ENCODE peak calls at places on chromosomes 1 and 21, in seven cellular contexts. S is GM20000; W is hippocampal formation; C is activated T-helper 1 cell treated with anti-CD3 and anti-CD28 coated beads, Interleukin-12 subunit alpha, Interleukin-12 subunit beta, Interleukin-2, Interleukin-4 antibody, amounts not matched to agents 30 ng/mL and 10 ng/mL and 1 ng/mL, durations not matched to agents 14 hours and 24 hours and 36 hours; R is activated CD4-positive, alpha-beta T cell treated with anti-CD3 and anti-CD28 coated beads, Interleukin-2, amount 50 U/mL, for 4 hours; Q is IMR-90; L is T-helper 2 cell. D is an unnamed sample.

GRCh38 chr21:43842742-43843141 is 22.3 kb upstream of the AGPAT3 start:
- DNase-seq in S (peak), W (no peak), C (no peak), R (no peak), Q (no peak), L (no peak), D (no peak)

GRCh38 chr1:164914208-164914607 is 355.2 kb downstream of the PBX1 start:
- DNase-seq in S (no peak), W (peak), C (no peak), R (no peak), Q (peak), L (no peak), D (peak)

GRCh38 chr21:42238185-42238934 is 19.4 kb downstream of the ABCG1 start:
- DNase-seq in S (no peak), W (no peak), C (peak), R (no peak), Q (no peak), L (peak), D (no peak)

GRCh38 chr21:45456014-45456835 is 51.3 kb downstream of the COL18A1 start:
- DNase-seq in S (no peak), W (no peak), C (no peak), R (no peak), Q (no peak), L (peak), D (no peak)

GRCh38 chr1:21205416-21205815 is 28.7 kb upstream of the EIF4G3 start:
- DNase-seq in S (no peak), W (no peak), C (no peak), R (no peak), Q (no peak), L (no peak), D (no peak)

GRCh38 chr1:206725053-206725963 is 40.6 kb downstream of the MAPKAPK2 start:
- DNase-seq in S (peak), W (no peak), C (peak), R (peak), Q (peak), L (peak), D (no peak)

GRCh38 chr1:93616221-93616995 is 65.2 kb downstream of the BCAR3 start:
- DNase-seq in S (no peak), W (no peak), C (no peak), R (no peak), Q (no peak), L (no peak), D (no peak)

GRCh38 chr1:89673251-89673650 is 40.3 kb downstream of the LRRC8C start:
- DNase-seq in S (no peak), W (no peak), C (no peak), R (no peak), Q (no peak), L (no peak), D (no peak)

GRCh38 chr1:15411593-15412487 is 2.2 kb downstream of the EFHD2 start:
- DNase-seq in S (peak), W (peak), C (peak), R (peak), Q (peak), L (no peak), D (no peak)

GRCh38 chr21:33308586-33309490 is 15.9 kb upstream of the IFNAR1 start:
- DNase-seq in S (peak), W (no peak), C (no peak), R (no peak), Q (peak), L (no peak), D (peak)

GRCh38 chr21:42638266-42638863 is 15.1 kb upstream of the PDE9A start:
- DNase-seq in S (no peak), W (no peak), C (no peak), R (no peak), Q (no peak), L (no peak), D (no peak)

GRCh38 chr1:25556791-25557476 is 13.5 kb downstream of the LDLRAP1 start:
- DNase-seq in S (no peak), W (no peak), C (no peak), R (no peak), Q (peak), L (no peak), D (no peak)

GRCh38 chr1:170634293-170634692 is 29.6 kb upstream of the PRRX1 start:
- DNase-seq in S (no peak), W (no peak), C (no peak), R (no peak), Q (peak), L (no peak), D (no peak)

GRCh38 chr1:27332536-27333281 is 9.1 kb upstream of the SYTL1 start:
- DNase-seq in S (peak), W (no peak), C (peak), R (peak), Q (peak), L (peak), D (no peak)

GRCh38 chr1:183353597-183353996 is 64.6 kb downstream of the NMNAT2 start:
- DNase-seq in S (no peak), W (no peak), C (no peak), R (no peak), Q (no peak), L (no peak), D (no peak)

GRCh38 chr1:62599044-62599443 is 1.7 kb downstream of the ANGPTL3 start:
- DNase-seq in S (no peak), W (no peak), C (no peak), R (no peak), Q (peak), L (no peak), D (no peak)

GRCh38 chr1:27360159-27361043 is 6.4 kb downstream of the MAP3K6 start:
- DNase-seq in S (peak), W (no peak), C (peak), R (peak), Q (no peak), L (peak), D (no peak)

GRCh38 chr21:35159881-35160280 is 110.8 kb upstream of the RUNX1 start:
- DNase-seq in S (no peak), W (no peak), C (no peak), R (no peak), Q (peak), L (no peak), D (no peak)